ENCODE peak calls at places on chromosomes 16 and 17, in seven cellular contexts. One of them, this sample, is unnamed.

GRCh38 chr17:30558313-30559195 is 81.3 kb downstream of the GOSR1 start:
- DNase-seq in neural progenitor cell: no peak
- DNase-seq in GM23248: no peak
- DNase-seq in heart left ventricle: no peak
- DNase-seq in tibial artery: peak; percentile 59
- DNase-seq in uterus: peak; percentile 11
- DNase-seq in A549: no peak
- DNase-seq in this sample: no peak

GRCh38 chr17:48643697-48644012 is 17.5 kb upstream of the HOXB9 start:
- DNase-seq in neural progenitor cell: no peak
- DNase-seq in GM23248: no peak
- DNase-seq in tibial artery: no peak
- DNase-seq in heart left ventricle: no peak
- DNase-seq in uterus: no peak
- DNase-seq in A549: no peak
- DNase-seq in this sample: no peak

GRCh38 chr17:19938736-19939135 is 38.9 kb downstream of the AKAP10 start:
- DNase-seq in A549: no peak
- DNase-seq in neural progenitor cell: no peak
- DNase-seq in tibial artery: no peak
- DNase-seq in heart left ventricle: no peak
- DNase-seq in GM23248: no peak
- DNase-seq in uterus: no peak
- DNase-seq in this sample: no peak

GRCh38 chr16:48361540-48361939 is 23.7 kb downstream of the SIAH1 start:
- DNase-seq in heart left ventricle: no peak
- DNase-seq in uterus: no peak
- DNase-seq in neural progenitor cell: no peak
- DNase-seq in tibial artery: no peak
- DNase-seq in GM23248: no peak
- DNase-seq in A549: no peak
- DNase-seq in this sample: no peak

GRCh38 chr17:56274491-56274890 is 121.2 kb downstream of the ANKFN1 start:
- DNase-seq in tibial artery: no peak
- DNase-seq in uterus: no peak
- DNase-seq in heart left ventricle: no peak
- DNase-seq in GM23248: no peak
- DNase-seq in A549: no peak
- DNase-seq in neural progenitor cell: no peak
- DNase-seq in this sample: no peak

GRCh38 chr17:62700964-62701705 is 73.7 kb downstream of the MRC2 start:
- DNase-seq in neural progenitor cell: no peak
- DNase-seq in uterus: no peak
- DNase-seq in heart left ventricle: no peak
- DNase-seq in GM23248: no peak
- DNase-seq in A549: no peak
- DNase-seq in tibial artery: peak; percentile 40
- DNase-seq in this sample: no peak

GRCh38 chr17:39281806-39282205 is 56.1 kb upstream of the STAC2 start:
- DNase-seq in tibial artery: no peak
- DNase-seq in neural progenitor cell: no peak
- DNase-seq in heart left ventricle: no peak
- DNase-seq in GM23248: peak; percentile 49
- DNase-seq in uterus: no peak
- DNase-seq in A549: no peak
- DNase-seq in this sample: no peak

GRCh38 chr17:73288534-73289302 is 23.1 kb downstream of the CDC42EP4 start:
- DNase-seq in uterus: no peak
- DNase-seq in GM23248: no peak
- DNase-seq in A549: peak; percentile 50
- DNase-seq in tibial artery: peak; percentile 75
- DNase-seq in neural progenitor cell: no peak
- DNase-seq in heart left ventricle: peak; percentile 64
- DNase-seq in this sample: peak; percentile 84

GRCh38 chr16:60203525-60204124 is 1469.5 kb upstream of the GOT2 start:
- DNase-seq in GM23248: peak; percentile 29
- DNase-seq in neural progenitor cell: peak; percentile 26
- DNase-seq in heart left ventricle: no peak
- DNase-seq in A549: peak; percentile 5
- DNase-seq in uterus: no peak
- DNase-seq in tibial artery: no peak
- DNase-seq in this sample: no peak

GRCh38 chr17:44607836-44608690 is 48.2 kb upstream of the MEIOC start:
- DNase-seq in uterus: no peak
- DNase-seq in A549: no peak
- DNase-seq in GM23248: peak; percentile 61
- DNase-seq in tibial artery: no peak
- DNase-seq in neural progenitor cell: peak; percentile 79
- DNase-seq in heart left ventricle: peak; percentile 51
- DNase-seq in this sample: no peak

GRCh38 chr17:39014044-39014794 is 47.0 kb upstream of the FBXO47 start:
- DNase-seq in uterus: peak; percentile 31
- DNase-seq in GM23248: peak; percentile 84
- DNase-seq in tibial artery: no peak
- DNase-seq in heart left ventricle: no peak
- DNase-seq in neural progenitor cell: no peak
- DNase-seq in A549: no peak
- DNase-seq in this sample: no peak

GRCh38 chr16:50932348-50932916 is 190.5 kb downstream of the CYLD start:
- DNase-seq in GM23248: no peak
- DNase-seq in uterus: no peak
- DNase-seq in tibial artery: no peak
- DNase-seq in A549: no peak
- DNase-seq in neural progenitor cell: no peak
- DNase-seq in heart left ventricle: no peak
- DNase-seq in this sample: no peak

GRCh38 chr17:9330903-9331272 is 244.7 kb downstream of the STX8 start:
- DNase-seq in A549: no peak
- DNase-seq in uterus: no peak
- DNase-seq in GM23248: no peak
- DNase-seq in neural progenitor cell: peak; percentile 59
- DNase-seq in tibial artery: no peak
- DNase-seq in heart left ventricle: no peak
- DNase-seq in this sample: no peak

GRCh38 chr17:9329251-9329921 is 246.2 kb downstream of the STX8 start:
- DNase-seq in heart left ventricle: no peak
- DNase-seq in uterus: no peak
- DNase-seq in A549: no peak
- DNase-seq in GM23248: no peak
- DNase-seq in neural progenitor cell: peak; percentile 25
- DNase-seq in tibial artery: no peak
- DNase-seq in this sample: no peak

GRCh38 chr17:9332164-9332527 is 243.5 kb downstream of the STX8 start:
- DNase-seq in tibial artery: no peak
- DNase-seq in heart left ventricle: no peak
- DNase-seq in neural progenitor cell: no peak
- DNase-seq in uterus: no peak
- DNase-seq in GM23248: peak; percentile 39
- DNase-seq in A549: no peak
- DNase-seq in this sample: no peak

GRCh38 chr17:9331512-9332163 is 244.0 kb downstream of the STX8 start:
- DNase-seq in A549: no peak
- DNase-seq in neural progenitor cell: peak; percentile 9
- DNase-seq in heart left ventricle: no peak
- DNase-seq in tibial artery: no peak
- DNase-seq in uterus: no peak
- DNase-seq in GM23248: no peak
- DNase-seq in this sample: no peak

GRCh38 chr17:9330140-9330902 is 245.3 kb downstream of the STX8 start:
- DNase-seq in heart left ventricle: no peak
- DNase-seq in A549: no peak
- DNase-seq in neural progenitor cell: peak; percentile 87
- DNase-seq in tibial artery: no peak
- DNase-seq in uterus: no peak
- DNase-seq in GM23248: no peak
- DNase-seq in this sample: no peak
- H3K4me3 ChIP-seq in heart left ventricle: no peak overlapping the region
- H3K4me3 ChIP-seq in A549: no peak overlapping the region
- H3K4me3 ChIP-seq in neural progenitor cell: peak overlapping the region; percentile 32
- H3K4me3 ChIP-seq in tibial artery: no peak overlapping the region
- H3K4me3 ChIP-seq in uterus: no peak overlapping the region
- H3K4me3 ChIP-seq in GM23248: no peak overlapping the region
- H3K4me3 ChIP-seq in this sample: no peak overlapping the region

GRCh38 chr17:78839762-78840529 is 668 bp downstream of the USP36 start:
- DNase-seq in GM23248: peak; percentile 83
- DNase-seq in A549: peak; percentile 51
- DNase-seq in heart left ventricle: peak; percentile 51
- DNase-seq in uterus: peak; percentile 56
- DNase-seq in neural progenitor cell: peak; percentile 52
- DNase-seq in tibial artery: peak; percentile 75
- DNase-seq in this sample: no peak

GRCh38 chr17:78840530-78840779 is 159 bp downstream of the USP36 start:
- DNase-seq in heart left ventricle: no peak
- DNase-seq in uterus: no peak
- DNase-seq in GM23248: no peak
- DNase-seq in tibial artery: no peak
- DNase-seq in A549: no peak
- DNase-seq in neural progenitor cell: no peak
- DNase-seq in this sample: no peak

GRCh38 chr17:78838574-78839005 is 2.0 kb downstream of the USP36 start:
- DNase-seq in GM23248: no peak
- DNase-seq in heart left ventricle: no peak
- DNase-seq in uterus: no peak
- DNase-seq in neural progenitor cell: no peak
- DNase-seq in A549: no peak
- DNase-seq in tibial artery: no peak
- DNase-seq in this sample: peak; percentile 43

GRCh38 chr17:78840780-78841611 is at the start of gene USP36:
- DNase-seq in GM23248: peak; percentile 100
- DNase-seq in neural progenitor cell: peak; percentile 100
- DNase-seq in heart left ventricle: peak; percentile 99
- DNase-seq in uterus: peak; percentile 100
- DNase-seq in tibial artery: peak; percentile 100
- DNase-seq in A549: peak; percentile 98
- DNase-seq in this sample: peak; percentile 99

DNA sequence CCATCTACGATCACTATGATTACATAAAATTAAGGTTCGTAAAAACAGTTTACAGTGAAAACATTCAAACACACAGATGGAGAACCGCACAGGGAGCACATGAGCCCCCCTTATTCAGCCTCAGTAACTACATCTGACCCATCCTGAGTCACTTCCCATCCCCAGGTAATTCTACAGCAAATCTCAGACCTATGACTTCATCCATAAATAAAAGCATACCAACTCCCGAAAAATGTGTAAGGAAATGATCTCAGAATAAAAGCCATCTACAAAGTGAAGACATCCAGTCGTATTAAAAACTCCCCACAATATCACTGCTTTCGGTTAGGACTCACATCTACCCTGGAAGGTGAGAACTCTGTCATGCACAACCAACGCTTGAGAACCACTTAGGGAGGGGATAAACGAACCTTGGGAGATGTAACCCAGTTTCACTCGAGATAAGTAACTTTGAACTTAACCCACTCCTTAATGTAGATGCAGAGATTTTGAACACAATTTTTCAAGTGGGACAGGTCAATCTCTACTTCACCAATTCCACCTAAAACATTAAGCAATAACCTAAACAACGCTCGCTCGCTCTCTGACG is 1.3 kb downstream of the USP36 start:
- DNase-seq in heart left ventricle: no peak
- DNase-seq in GM23248: peak; percentile 64
- DNase-seq in A549: peak; percentile 46
- DNase-seq in tibial artery: no peak
- DNase-seq in neural progenitor cell: no peak
- DNase-seq in uterus: no peak
- DNase-seq in this sample: no peak
- H3K27ac ChIP-seq in heart left ventricle: peak overlapping the region; percentile 100
- H3K27ac ChIP-seq in GM23248: peak overlapping the region; percentile 96
- H3K27ac ChIP-seq in A549: peak overlapping the region; percentile 94
- H3K27ac ChIP-seq in tibial artery: peak overlapping the region; percentile 98
- H3K27ac ChIP-seq in neural progenitor cell: no peak overlapping the region
- H3K27ac ChIP-seq in uterus: peak overlapping the region; percentile 89
- H3K27ac ChIP-seq in this sample: peak overlapping the region; percentile 97

GRCh38 chr16:635573-636205 is 416 bp downstream of the METTL26 start:
- DNase-seq in uterus: no peak
- DNase-seq in neural progenitor cell: no peak
- DNase-seq in A549: no peak
- DNase-seq in heart left ventricle: no peak
- DNase-seq in GM23248: peak; percentile 43
- DNase-seq in tibial artery: no peak
- DNase-seq in this sample: no peak

GRCh38 chr16:638836-639235 is 2.7 kb upstream of the METTL26 start:
- DNase-seq in GM23248: no peak
- DNase-seq in uterus: no peak
- DNase-seq in heart left ventricle: no peak
- DNase-seq in tibial artery: no peak
- DNase-seq in A549: no peak
- DNase-seq in neural progenitor cell: no peak
- DNase-seq in this sample: no peak

GRCh38 chr16:638034-638543 is 2.0 kb upstream of the METTL26 start:
- DNase-seq in heart left ventricle: no peak
- DNase-seq in tibial artery: no peak
- DNase-seq in A549: no peak
- DNase-seq in uterus: no peak
- DNase-seq in GM23248: no peak
- DNase-seq in neural progenitor cell: no peak
- DNase-seq in this sample: no peak

GRCh38 chr16:636206-637080 is at the start of gene METTL26:
- DNase-seq in uterus: peak; percentile 95
- DNase-seq in A549: peak; percentile 92
- DNase-seq in tibial artery: peak; percentile 97
- DNase-seq in heart left ventricle: peak; percentile 96
- DNase-seq in neural progenitor cell: peak; percentile 98
- DNase-seq in GM23248: peak; percentile 98
- DNase-seq in this sample: peak; percentile 95

GRCh38 chr16:637081-638018 is 1.2 kb upstream of the METTL26 start:
- DNase-seq in tibial artery: peak; percentile 94
- DNase-seq in GM23248: peak; percentile 94
- DNase-seq in uterus: peak; percentile 88
- DNase-seq in heart left ventricle: peak; percentile 94
- DNase-seq in neural progenitor cell: peak; percentile 73
- DNase-seq in A549: peak; percentile 91
- DNase-seq in this sample: peak; percentile 91
- H3K4me3 ChIP-seq in tibial artery: peak overlapping the region; percentile 66
- H3K4me3 ChIP-seq in GM23248: peak overlapping the region; percentile 90
- H3K4me3 ChIP-seq in uterus: peak overlapping the region; percentile 85
- H3K4me3 ChIP-seq in heart left ventricle: peak overlapping the region; percentile 90
- H3K4me3 ChIP-seq in neural progenitor cell: peak overlapping the region; percentile 79
- H3K4me3 ChIP-seq in A549: peak overlapping the region; percentile 78
- H3K4me3 ChIP-seq in this sample: peak overlapping the region; percentile 64

GRCh38 chr17:1038459-1039118 is 41.7 kb downstream of the TIMM22 start:
- DNase-seq in GM23248: no peak
- DNase-seq in tibial artery: no peak
- DNase-seq in neural progenitor cell: peak; percentile 48
- DNase-seq in A549: no peak
- DNase-seq in heart left ventricle: no peak
- DNase-seq in uterus: no peak
- DNase-seq in this sample: no peak

GRCh38 chr17:1039119-1039507 is 42.2 kb downstream of the TIMM22 start:
- DNase-seq in uterus: no peak
- DNase-seq in heart left ventricle: no peak
- DNase-seq in neural progenitor cell: no peak
- DNase-seq in A549: no peak
- DNase-seq in GM23248: no peak
- DNase-seq in tibial artery: no peak
- DNase-seq in this sample: no peak

GRCh38 chr17:1039511-1040215 is 42.7 kb downstream of the TIMM22 start:
- DNase-seq in tibial artery: peak; percentile 88
- DNase-seq in neural progenitor cell: no peak
- DNase-seq in uterus: peak; percentile 38
- DNase-seq in heart left ventricle: peak; percentile 85
- DNase-seq in GM23248: no peak
- DNase-seq in A549: no peak
- DNase-seq in this sample: peak; percentile 34

GRCh38 chr17:1041746-1042145 is 44.8 kb downstream of the TIMM22 start:
- DNase-seq in GM23248: no peak
- DNase-seq in A549: no peak
- DNase-seq in uterus: no peak
- DNase-seq in heart left ventricle: no peak
- DNase-seq in tibial artery: no peak
- DNase-seq in neural progenitor cell: no peak
- DNase-seq in this sample: no peak

GRCh38 chr17:1040216-1040600 is 43.3 kb downstream of the TIMM22 start:
- DNase-seq in tibial artery: no peak
- DNase-seq in neural progenitor cell: no peak
- DNase-seq in GM23248: no peak
- DNase-seq in A549: no peak
- DNase-seq in uterus: no peak
- DNase-seq in heart left ventricle: peak; percentile 49
- DNase-seq in this sample: no peak
- H3K27ac ChIP-seq in tibial artery: peak overlapping the region; percentile 56
- H3K27ac ChIP-seq in neural progenitor cell: no peak overlapping the region
- H3K27ac ChIP-seq in GM23248: no peak overlapping the region
- H3K27ac ChIP-seq in A549: no peak overlapping the region
- H3K27ac ChIP-seq in uterus: peak overlapping the region; percentile 60
- H3K27ac ChIP-seq in heart left ventricle: peak overlapping the region; percentile 78
- H3K27ac ChIP-seq in this sample: peak overlapping the region; percentile 39